ENCODE peak calls at places on chromosomes 6 and 20, in seven cellular contexts. D is neural progenitor cell; J is CD8-positive, alpha-beta T cell; N is substantia nigra; C is PC-3; A is hepatocyte; O is CD8-positive, alpha-beta memory T cell. P is an unnamed sample.

GRCh38 chr6:149909701-149910470 is 12.0 kb upstream of the RAET1E start:
- DNase-seq in D (no peak), J (no peak), N (no peak), O (no peak), A (no peak), C (no peak), P (no peak)

GRCh38 chr20:24134284-24134683 is 145.7 kb upstream of the GGTLC1 start:
- DNase-seq in J (no peak), A (no peak), D (no peak), O (no peak), C (peak), N (no peak), P (no peak)

GRCh38 chr6:37783831-37784584 is 35.5 kb upstream of the ZFAND3 start:
- DNase-seq in J (no peak), D (peak), A (peak), O (no peak), N (peak), C (no peak), P (no peak)

GRCh38 chr6:44084231-44085014 is 42.8 kb downstream of the MRPL14 start:
- DNase-seq in A (no peak), J (no peak), O (no peak), D (peak), N (no peak), C (no peak), P (no peak)

GRCh38 chr6:170393807-170394399 is 87.3 kb downstream of the FAM120B start:
- DNase-seq in O (no peak), C (no peak), D (no peak), A (no peak), J (no peak), N (no peak), P (no peak)

GRCh38 chr20:3785240-3786125 is 1.1 kb downstream of the CENPB start:
- DNase-seq in O (no peak), C (peak), N (no peak), A (no peak), D (peak), J (no peak), P (no peak)

GRCh38 chr20:61797200-61797599 is 268.5 kb downstream of the TAF4 start:
- DNase-seq in C (no peak), J (no peak), A (no peak), D (peak), O (no peak), N (no peak), P (no peak)

GRCh38 chr6:7316658-7317533 is 3.9 kb upstream of the SSR1 start:
- DNase-seq in A (no peak), O (no peak), J (no peak), C (no peak), N (no peak), D (no peak), P (no peak)

GRCh38 chr6:157748839-157749571 is 74.0 kb upstream of the SNX9 start:
- DNase-seq in J (no peak), N (no peak), O (no peak), D (no peak), C (no peak), A (no peak), P (no peak)

GRCh38 chr20:38883081-38883980 is 42.9 kb upstream of the FAM83D start:
- DNase-seq in J (no peak), N (peak), D (no peak), C (no peak), O (no peak), A (no peak), P (no peak)

GRCh38 chr20:10635476-10636208 is 38.2 kb downstream of the JAG1 start:
- DNase-seq in C (no peak), A (no peak), D (no peak), N (no peak), O (no peak), J (no peak), P (no peak)

GRCh38 chr20:56520180-56520579 is 4.4 kb upstream of the FAM209A start:
- DNase-seq in J (no peak), D (no peak), C (no peak), O (no peak), A (no peak), N (no peak), P (no peak)

GRCh38 chr6:21277601-21278043 is 315.9 kb upstream of the SOX4 start:
- DNase-seq in J (no peak), A (peak), D (peak), N (no peak), O (no peak), C (peak), P (no peak)

GRCh38 chr6:88989215-88989614 is 25.8 kb upstream of the RNGTT start:
- DNase-seq in O (no peak), N (no peak), J (no peak), C (no peak), D (no peak), A (peak), P (no peak)

GRCh38 chr6:52299598-52300144 is 15.1 kb upstream of the MCM3 start:
- DNase-seq in C (no peak), O (no peak), J (no peak), D (no peak), A (no peak), N (no peak), P (no peak)

GRCh38 chr6:34260576-34261267 is 11.9 kb upstream of the SMIM29 start:
- DNase-seq in A (no peak), N (no peak), J (no peak), D (no peak), O (no peak), C (no peak), P (no peak)

GRCh38 chr6:85360794-85361642 is 88.9 kb upstream of the NT5E start:
- DNase-seq in A (peak), D (no peak), O (no peak), N (no peak), J (no peak), C (peak), P (peak)

GRCh38 chr6:154872605-154873004 is 122.5 kb upstream of the TIAM2 start:
- DNase-seq in A (no peak), C (no peak), D (peak), O (no peak), J (no peak), N (no peak), P (no peak)

GRCh38 chr6:157912326-157912725 is 69.3 kb upstream of the SYNJ2 start:
- DNase-seq in D (no peak), N (peak), A (peak), J (no peak), O (no peak), C (no peak), P (no peak)

GRCh38 chr6:147508871-147509608 is 550 bp downstream of the SAMD5 start:
- DNase-seq in D (peak), C (no peak), N (no peak), A (peak), O (no peak), J (no peak), P (no peak)

GRCh38 chr6:96899019-96899418 is 1.3 kb upstream of the NDUFAF4 start:
- DNase-seq in A (peak), C (peak), O (no peak), N (no peak), D (peak), J (no peak), P (no peak)

GRCh38 chr20:25437153-25437581 is 29.7 kb downstream of the GINS1 start:
- DNase-seq in O (no peak), J (no peak), C (no peak), N (no peak), A (peak), D (peak), P (no peak)

GRCh38 chr6:127030111-127030510 is 88.4 kb upstream of the RSPO3 start:
- DNase-seq in N (no peak), A (no peak), O (no peak), C (no peak), J (no peak), D (no peak), P (no peak)

GRCh38 chr6:108127826-108128225 is 38.0 kb upstream of the NR2E1 start:
- DNase-seq in D (no peak), O (no peak), A (peak), C (peak), N (no peak), J (no peak), P (no peak)

GRCh38 chr6:142478117-142478516 is 176.3 kb downstream of the ADGRG6 start:
- DNase-seq in O (no peak), N (no peak), C (peak), A (peak), D (no peak), J (no peak), P (no peak)

GRCh38 chr6:34522740-34523139 is 33.4 kb downstream of the SPDEF start:
- DNase-seq in J (no peak), A (no peak), N (no peak), C (no peak), O (no peak), D (no peak), P (no peak)

GRCh38 chr20:52256465-52256864 is 64.9 kb upstream of the ZFP64 start:
- DNase-seq in A (no peak), N (no peak), D (no peak), O (no peak), C (no peak), J (no peak), P (no peak)

GRCh38 chr6:28586273-28586672 is 60.6 kb downstream of the GPX5 start:
- DNase-seq in J (no peak), A (peak), O (no peak), C (peak), N (no peak), D (no peak), P (no peak)

GRCh38 chr6:66866801-66867200 is 1159.8 kb upstream of the EYS start:
- DNase-seq in O (no peak), J (no peak), C (peak), A (no peak), D (no peak), N (no peak), P (no peak)

GRCh38 chr20:49935746-49936152 is 448 bp upstream of the RNF114 start:
- DNase-seq in A (no peak), N (no peak), J (no peak), C (no peak), D (no peak), O (no peak), P (no peak)

GRCh38 chr20:49936153-49937022 is at the start of gene RNF114:
- DNase-seq in A (peak), C (peak), O (peak), D (peak), J (peak), N (peak), P (peak)

GRCh38 chr20:49941456-49941855 is 5.3 kb downstream of the RNF114 start:
- DNase-seq in N (no peak), O (no peak), D (no peak), J (no peak), A (no peak), C (no peak), P (no peak)

GRCh38 chr20:49937023-49937929 is 1.1 kb downstream of the RNF114 start:
- DNase-seq in N (no peak), D (no peak), O (peak), A (peak), C (peak), J (no peak), P (no peak)

GRCh38 chr20:49938173-49939163 is 2.3 kb downstream of the RNF114 start:
- DNase-seq in J (no peak), D (no peak), C (peak), A (peak), N (peak), O (no peak), P (no peak)
- H3K27ac ChIP-seq in J (no peak), D (no peak), C (peak), A (peak), N (no peak), O (no peak), P (peak)

DNA sequence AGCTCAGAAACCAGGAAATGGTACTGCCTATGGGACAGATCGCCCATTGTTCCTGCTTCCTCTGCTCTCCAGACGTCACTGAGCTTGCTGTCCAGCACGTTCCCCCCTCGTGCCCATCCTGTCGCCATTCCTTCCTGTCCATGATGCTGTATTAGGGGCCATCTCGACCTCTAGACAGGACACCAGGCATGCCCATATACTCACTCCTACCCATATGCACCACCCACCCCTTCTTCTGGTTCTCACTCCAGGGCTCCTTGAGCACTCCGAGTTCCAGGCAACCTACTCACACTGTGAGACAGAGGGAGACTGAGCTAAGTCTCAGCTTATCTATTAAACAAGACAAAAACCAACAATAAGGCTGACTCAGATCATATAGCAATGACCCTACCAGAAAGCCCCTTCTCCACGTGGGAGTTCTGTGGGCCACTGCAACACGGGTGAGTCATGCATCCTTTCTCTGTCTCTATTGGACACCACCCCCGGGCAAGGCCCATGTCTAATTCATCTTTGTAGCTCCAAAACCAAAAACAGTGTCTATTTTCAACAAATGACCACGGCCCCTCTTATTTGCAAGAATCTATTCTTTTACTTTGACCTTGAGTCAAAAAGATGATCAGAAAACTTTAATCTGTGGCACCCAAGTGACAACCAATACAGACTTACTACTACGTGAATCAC is 65.7 kb downstream of the PSMG4 start:
- DNase-seq in D (no peak), J (no peak), C (peak), O (no peak), N (peak), A (peak), P (no peak)
- H3K27ac ChIP-seq in D (no peak), J (no peak), C (peak), O (no peak), N (peak), A (peak), P (peak)

DNA sequence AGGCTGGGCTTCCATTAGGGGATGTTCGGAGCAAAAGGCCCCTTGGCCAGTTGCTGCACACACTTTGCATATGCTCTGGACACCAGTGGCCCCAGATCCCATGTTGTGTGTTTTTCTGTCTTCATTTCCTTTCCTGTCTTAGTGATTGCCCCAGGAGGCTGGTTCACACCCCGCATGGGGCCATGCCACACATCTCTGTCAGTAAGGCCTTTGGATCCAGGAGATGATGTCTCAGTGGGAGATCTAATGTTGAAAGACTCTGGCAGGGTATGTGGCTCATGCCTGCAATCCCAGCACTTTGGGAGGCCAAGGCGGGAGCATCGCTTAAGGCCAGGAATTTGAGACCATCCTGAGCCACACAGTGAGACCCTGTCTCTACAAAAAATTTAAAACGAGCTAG is 11.5 kb upstream of the KCNK16 start:
- DNase-seq in O (no peak), N (no peak), C (no peak), D (no peak), J (no peak), A (no peak), P (no peak)
- H3K27ac ChIP-seq in O (no peak), N (no peak), C (no peak), D (no peak), J (no peak), A (no peak), P (no peak)

GRCh38 chr6:134537146-134537555 is 219.2 kb upstream of the SGK1 start:
- DNase-seq in C (peak), O (no peak), N (no peak), J (no peak), D (no peak), A (no peak), P (no peak)

GRCh38 chr6:134532694-134533624 is 215.0 kb upstream of the SGK1 start:
- DNase-seq in O (no peak), C (no peak), J (no peak), A (no peak), D (no peak), N (no peak), P (no peak)

GRCh38 chr6:134535831-134536230 is 217.9 kb upstream of the SGK1 start:
- DNase-seq in J (no peak), N (no peak), A (no peak), C (peak), D (no peak), O (no peak), P (no peak)

GRCh38 chr6:134533991-134534390 is 216.1 kb upstream of the SGK1 start:
- DNase-seq in N (no peak), A (no peak), J (no peak), D (no peak), C (no peak), O (no peak), P (no peak)

GRCh38 chr6:134534708-134535149 is 216.8 kb upstream of the SGK1 start:
- DNase-seq in O (no peak), D (no peak), A (no peak), J (no peak), C (peak), N (no peak), P (no peak)
- H3K27ac ChIP-seq in O (no peak), D (no peak), A (no peak), J (no peak), C (peak), N (peak), P (peak)

DNA sequence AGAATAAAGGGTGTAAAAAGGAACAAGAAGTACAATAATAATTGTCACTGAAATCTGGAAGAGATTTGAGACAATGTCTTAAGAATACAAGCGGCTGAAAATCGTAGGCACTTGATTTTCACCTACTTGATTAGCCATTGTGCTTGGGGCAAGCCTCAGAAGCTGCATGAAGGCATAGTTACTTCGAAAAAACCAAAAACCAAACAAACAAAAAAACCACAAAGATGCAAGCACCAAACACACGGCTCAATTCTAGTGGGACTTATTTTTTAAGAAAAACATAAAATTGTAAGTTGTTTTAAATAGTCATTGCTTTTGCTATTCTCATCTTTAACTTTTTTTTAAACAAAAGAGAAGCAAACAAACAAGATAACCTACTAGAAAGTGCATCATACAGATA is 235.6 kb downstream of the OGFRL1 start:
- DNase-seq in J (no peak), O (no peak), D (no peak), N (no peak), C (no peak), A (no peak), P (no peak)
- H3K27ac ChIP-seq in J (no peak), O (no peak), D (no peak), N (no peak), C (no peak), A (no peak), P (no peak)

GRCh38 chr6:57284056-57284455 is 33.4 kb upstream of the PRIM2 start:
- DNase-seq in C (no peak), A (no peak), D (no peak), O (no peak), N (no peak), J (no peak), P (no peak)
- H3K27ac ChIP-seq in C (no peak), A (peak), D (no peak), O (no peak), N (no peak), J (no peak), P (no peak)

DNA sequence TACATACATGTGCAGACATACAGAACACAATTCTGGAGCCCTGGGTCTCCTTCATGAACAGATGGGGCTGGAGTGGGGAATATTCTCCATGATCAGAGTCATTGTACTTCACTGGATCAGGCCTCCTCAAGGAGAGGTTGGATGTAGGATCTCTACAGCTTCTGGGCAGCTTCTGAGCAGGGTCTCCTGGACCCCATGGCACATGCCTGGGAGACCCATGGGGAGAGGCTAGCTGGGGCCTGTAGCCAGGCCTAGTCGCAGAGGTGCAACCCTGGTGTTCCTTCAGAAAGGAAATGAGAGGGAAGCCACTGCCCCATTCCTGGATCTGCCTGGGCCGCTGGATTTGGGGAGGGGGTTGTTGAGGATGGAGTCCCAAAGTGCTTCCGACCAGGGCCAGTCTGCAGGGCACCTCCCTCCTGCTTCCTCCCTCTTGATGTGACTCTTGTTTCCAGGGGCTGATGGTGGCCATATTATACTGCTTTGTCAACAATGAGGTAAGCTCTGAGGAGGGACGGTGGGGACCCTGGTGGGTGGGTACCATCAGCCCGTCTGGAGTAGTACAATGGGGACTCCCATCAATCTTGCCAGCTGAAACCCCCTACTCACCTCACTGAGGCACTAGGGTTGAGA is 31.8 kb downstream of the GLP1R start:
- DNase-seq in A (no peak), J (no peak), O (no peak), D (no peak), N (no peak), C (no peak), P (no peak)
- H3K27ac ChIP-seq in A (no peak), J (no peak), O (no peak), D (no peak), N (no peak), C (no peak), P (no peak)

GRCh38 chr20:59006864-59007757 is at the start of gene CTSZ:
- DNase-seq in J (peak), A (peak), O (peak), N (peak), C (peak), D (peak), P (no peak)

GRCh38 chr20:59006167-59006863 is 739 bp downstream of the CTSZ start:
- DNase-seq in J (no peak), C (peak), N (peak), A (no peak), D (no peak), O (no peak), P (peak)

GRCh38 chr20:59004493-59004762 is 2.6 kb downstream of the CTSZ start:
- DNase-seq in A (no peak), J (peak), O (peak), N (peak), C (no peak), D (no peak), P (peak)

GRCh38 chr20:59004763-59005522 is 2.1 kb downstream of the CTSZ start:
- DNase-seq in N (peak), D (no peak), C (no peak), J (peak), O (peak), A (no peak), P (peak)

GRCh38 chr20:59005523-59006166 is 1.4 kb downstream of the CTSZ start:
- DNase-seq in A (no peak), C (no peak), J (no peak), O (no peak), D (no peak), N (no peak), P (no peak)
- H3K27ac ChIP-seq in A (no peak), C (no peak), J (no peak), O (no peak), D (no peak), N (peak), P (peak)

GRCh38 chr20:43178079-43178478 is 11.6 kb downstream of the PTPRT start:
- DNase-seq in O (no peak), C (no peak), A (no peak), N (no peak), J (no peak), D (no peak), P (no peak)
- H3K27ac ChIP-seq in O (no peak), C (no peak), A (no peak), N (no peak), J (no peak), D (no peak), P (no peak)